ENCODE peak calls at places on chromosome 1, in seven cellular contexts. J is pancreas; H is CD4-positive, alpha-beta T cell; P is left ventricle myocardium inferior; R is psoas muscle; G is fibroblast of the aortic adventitia; I is GM13977. O is an unnamed sample.

GRCh38 chr1:148263128-148263905 is 111.2 kb upstream of the NBPF11 start:
- DNase-seq in J (peak; percentile 20), H (peak; percentile 25), R (peak; percentile 35), I (peak; percentile 74), P (peak; percentile 16), G (peak; percentile 60), O (peak; percentile 76)

GRCh38 chr1:10751561-10752085 is 44.8 kb downstream of the CASZ1 start:
- DNase-seq in H (no peak), J (no peak), P (no peak), R (no peak), I (no peak), G (no peak), O (no peak)

GRCh38 chr1:89894210-89894668 is 73.4 kb downstream of the LRRC8D start:
- DNase-seq in P (no peak), J (no peak), G (peak; percentile 90), R (no peak), I (no peak), H (no peak), O (no peak)

GRCh38 chr1:4652631-4653327 is 1.6 kb upstream of the AJAP1 start:
- DNase-seq in P (peak; percentile 41), G (peak; percentile 16), I (peak; percentile 87), H (peak; percentile 37), J (peak; percentile 28), R (peak; percentile 49), O (peak; percentile 83)

GRCh38 chr1:63304410-63304809 is 18.0 kb upstream of the FOXD3 start:
- DNase-seq in H (no peak), I (no peak), J (no peak), P (no peak), R (no peak), G (no peak), O (no peak)

GRCh38 chr1:56808385-56808784 is 10.8 kb downstream of the FYB2 start:
- DNase-seq in P (no peak), H (no peak), I (no peak), J (no peak), R (no peak), G (no peak), O (no peak)

GRCh38 chr1:207848234-207848633 is 62.7 kb downstream of the CD34 start:
- DNase-seq in G (peak; percentile 57), H (no peak), J (no peak), I (no peak), R (peak; percentile 65), P (peak; percentile 71), O (peak; percentile 28)

GRCh38 chr1:65174585-65174984 is 26.6 kb downstream of the AK4 start:
- DNase-seq in J (peak; percentile 35), R (peak; percentile 69), H (no peak), G (peak; percentile 94), P (peak; percentile 57), I (peak; percentile 59), O (peak; percentile 53)

GRCh38 chr1:1318131-1318652 is 6.3 kb downstream of the INTS11 start:
- DNase-seq in I (no peak), P (peak; percentile 85), R (peak; percentile 88), G (peak; percentile 96), H (no peak), J (peak; percentile 64), O (no peak)

GRCh38 chr1:235102993-235103411 is 25.6 kb downstream of the TOMM20 start:
- DNase-seq in G (no peak), I (no peak), P (no peak), R (no peak), H (no peak), J (no peak), O (no peak)

GRCh38 chr1:37734629-37735591 is 30.0 kb downstream of the EPHA10 start:
- DNase-seq in G (no peak), I (no peak), J (no peak), R (no peak), P (no peak), H (no peak), O (peak; percentile 33)

GRCh38 chr1:182377175-182377574 is 14.4 kb downstream of the GLUL start:
- DNase-seq in J (no peak), P (no peak), R (no peak), G (no peak), I (no peak), H (no peak), O (no peak)

GRCh38 chr1:9600861-9601834 is 12.4 kb downstream of the TMEM201 start:
- DNase-seq in H (no peak), G (no peak), J (no peak), P (no peak), I (no peak), R (no peak), O (no peak)

GRCh38 chr1:245677446-245678240 is 522.9 kb downstream of the KIF26B start:
- DNase-seq in R (no peak), I (no peak), J (no peak), H (no peak), P (no peak), G (peak; percentile 40), O (no peak)

GRCh38 chr1:36971832-36972231 is 62.5 kb downstream of the GRIK3 start:
- DNase-seq in H (no peak), P (no peak), I (no peak), J (no peak), G (no peak), R (no peak), O (no peak)

GRCh38 chr1:93844262-93845045 is 34.6 kb downstream of the DNTTIP2 start:
- DNase-seq in J (peak; percentile 30), P (no peak), H (peak; percentile 21), I (peak; percentile 65), G (peak; percentile 91), R (no peak), O (peak; percentile 62)

GRCh38 chr1:167292216-167292615 is 71.5 kb downstream of the POU2F1 start:
- DNase-seq in P (no peak), J (no peak), H (no peak), R (no peak), I (no peak), G (no peak), O (no peak)

GRCh38 chr1:116125761-116126160 is 14.6 kb downstream of the MAB21L3 start:
- DNase-seq in G (no peak), J (no peak), R (no peak), H (no peak), I (no peak), P (no peak), O (no peak)

GRCh38 chr1:57897581-57897980 is 473.7 kb upstream of the DAB1 start:
- DNase-seq in G (no peak), I (no peak), J (no peak), H (no peak), P (no peak), R (no peak), O (no peak)

GRCh38 chr1:9629445-9630201 is 21.9 kb upstream of the PIK3CD start:
- DNase-seq in P (peak; percentile 59), H (peak; percentile 63), G (no peak), J (peak; percentile 51), R (peak; percentile 46), I (peak; percentile 80), O (peak; percentile 82)

DNA sequence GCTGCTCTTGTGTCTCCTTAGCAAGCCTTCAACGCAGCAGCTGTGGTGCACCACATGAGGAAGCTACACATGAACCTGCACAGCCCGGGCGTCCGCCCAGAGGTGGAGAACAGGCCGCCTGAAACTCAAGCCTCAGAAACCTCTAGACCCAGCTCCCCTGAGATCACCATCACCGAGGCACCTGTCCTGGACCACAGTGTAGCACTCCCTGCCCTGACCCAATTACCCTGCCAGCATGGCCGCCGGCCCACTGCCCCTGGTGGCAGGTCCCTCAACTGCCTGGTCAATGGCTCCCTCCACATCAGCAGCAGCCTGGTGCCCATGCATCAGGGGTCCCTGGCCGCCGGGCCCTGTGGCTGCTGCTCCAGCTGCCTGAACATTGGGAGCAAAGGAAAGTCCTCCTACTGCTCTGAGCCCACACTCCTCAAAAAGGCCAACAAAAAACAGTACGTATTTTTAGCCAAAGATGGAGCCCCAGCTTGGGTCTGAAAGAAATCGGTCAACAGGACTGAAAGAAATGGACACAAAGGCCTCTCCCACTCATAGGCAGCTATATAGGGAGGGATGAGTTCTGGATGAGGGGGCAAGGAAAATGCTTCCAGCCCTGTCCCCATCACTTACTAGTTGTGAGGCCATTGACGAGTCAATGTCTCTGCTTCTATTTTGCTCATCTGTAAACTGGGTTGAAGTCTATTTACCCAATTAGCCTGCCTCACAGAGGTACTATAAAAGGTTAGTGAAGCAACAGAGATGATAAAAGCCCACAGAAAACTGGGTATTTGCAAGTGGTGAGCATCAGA is 28.5 kb downstream of the CAMK1G start:
- DNase-seq in I (no peak), R (peak; percentile 37), J (no peak), H (no peak), P (no peak), G (no peak), O (no peak)
- TF ChIP-seq CTCF in I (no peak), R (peak; percentile 54), J (no peak), H (no peak), P (no peak), G (no peak), O (no peak)

GRCh38 chr1:184513966-184514365 is 127.1 kb downstream of the C1orf21 start:
- DNase-seq in G (peak; percentile 69), I (no peak), J (peak; percentile 48), R (peak; percentile 58), P (no peak), H (no peak), O (no peak)
- TF ChIP-seq CTCF in G (no peak), I (no peak), J (no peak), R (no peak), P (no peak), H (no peak), O (no peak)

GRCh38 chr1:119544165-119544762 is 37.3 kb downstream of the HSD3B1 start:
- DNase-seq in P (no peak), J (no peak), I (no peak), R (no peak), H (no peak), G (no peak), O (no peak)
- TF ChIP-seq CTCF in P (no peak), J (no peak), I (peak; percentile 59), R (no peak), H (no peak), G (peak; percentile 28), O (peak; percentile 43)

GRCh38 chr1:193754732-193755427 is 568.5 kb upstream of the B3GALT2 start:
- DNase-seq in R (no peak), H (no peak), P (no peak), I (no peak), J (no peak), G (peak; percentile 3), O (no peak)
- TF ChIP-seq CTCF in R (no peak), H (peak; percentile 24), P (no peak), I (peak; percentile 18), J (no peak), G (peak; percentile 21), O (no peak)

GRCh38 chr1:222077191-222077590 is 335.3 kb upstream of the DUSP10 start:
- DNase-seq in I (no peak), R (no peak), P (no peak), G (no peak), J (no peak), H (no peak), O (no peak)

GRCh38 chr1:222074317-222074716 is 332.4 kb upstream of the DUSP10 start:
- DNase-seq in I (no peak), J (no peak), R (no peak), H (no peak), P (no peak), G (no peak), O (no peak)

GRCh38 chr1:222068937-222069336 is 327.0 kb upstream of the DUSP10 start:
- DNase-seq in P (no peak), R (no peak), H (no peak), J (no peak), G (no peak), I (no peak), O (no peak)

GRCh38 chr1:222071313-222071886 is 329.5 kb upstream of the DUSP10 start:
- DNase-seq in I (no peak), H (no peak), R (no peak), P (no peak), G (no peak), J (no peak), O (no peak)

GRCh38 chr1:222073307-222073995 is 331.6 kb upstream of the DUSP10 start:
- DNase-seq in I (no peak), P (no peak), R (no peak), J (no peak), H (no peak), G (peak; percentile 87), O (no peak)
- TF ChIP-seq CTCF in I (no peak), P (no peak), R (no peak), J (no peak), H (no peak), G (no peak), O (no peak)